ENCODE peak calls at places on chromosome 17, in five cellular contexts. One of them, this sample, is unnamed.

GRCh38 chr17:10403589-10403988 is 18.2 kb downstream of the MYH8 start:
- DNase-seq in colonic mucosa: peak
- DNase-seq in tibial nerve: no peak
- DNase-seq in endothelial cell: no peak
- DNase-seq in cardiac fibroblast: no peak
- DNase-seq in this sample: no peak

GRCh38 chr17:36722903-36723263 is 121.5 kb downstream of the MRM1 start:
- DNase-seq in colonic mucosa: no peak
- DNase-seq in tibial nerve: no peak
- DNase-seq in endothelial cell: no peak
- DNase-seq in cardiac fibroblast: no peak
- DNase-seq in this sample: no peak

GRCh38 chr17:55601874-55602364 is 90.7 kb upstream of the SMIM36 start:
- DNase-seq in colonic mucosa: no peak
- DNase-seq in tibial nerve: no peak
- DNase-seq in endothelial cell: peak
- DNase-seq in cardiac fibroblast: peak
- DNase-seq in this sample: no peak

GRCh38 chr17:83121921-83122820 is 42.8 kb downstream of the METRNL start:
- DNase-seq in colonic mucosa: no peak
- DNase-seq in tibial nerve: no peak
- DNase-seq in endothelial cell: no peak
- DNase-seq in cardiac fibroblast: no peak
- DNase-seq in this sample: no peak

GRCh38 chr17:41620583-41621434 is 3.6 kb downstream of the KRT17 start:
- DNase-seq in colonic mucosa: no peak
- DNase-seq in tibial nerve: no peak
- DNase-seq in endothelial cell: no peak
- DNase-seq in cardiac fibroblast: peak
- DNase-seq in this sample: no peak

GRCh38 chr17:69084911-69085310 is 24.2 kb upstream of the ABCA9 start:
- DNase-seq in colonic mucosa: no peak
- DNase-seq in tibial nerve: no peak
- DNase-seq in endothelial cell: peak
- DNase-seq in cardiac fibroblast: no peak
- DNase-seq in this sample: no peak

GRCh38 chr17:6496116-6496481 is 51.8 kb downstream of the PIMREG start:
- DNase-seq in colonic mucosa: no peak
- DNase-seq in tibial nerve: no peak
- DNase-seq in endothelial cell: peak
- DNase-seq in cardiac fibroblast: peak
- DNase-seq in this sample: no peak

GRCh38 chr17:51119415-51120356 is 982 bp downstream of the SPAG9 start:
- DNase-seq in colonic mucosa: peak
- DNase-seq in tibial nerve: peak
- DNase-seq in endothelial cell: peak
- DNase-seq in cardiac fibroblast: peak
- DNase-seq in this sample: peak

GRCh38 chr17:75827291-75828050 is 16.7 kb downstream of the UNC13D start:
- DNase-seq in colonic mucosa: peak
- DNase-seq in tibial nerve: peak
- DNase-seq in endothelial cell: peak
- DNase-seq in cardiac fibroblast: peak
- DNase-seq in this sample: no peak

GRCh38 chr17:50564916-50565315 is 4.4 kb downstream of the CACNA1G start:
- DNase-seq in colonic mucosa: peak
- DNase-seq in tibial nerve: peak
- DNase-seq in endothelial cell: no peak
- DNase-seq in cardiac fibroblast: peak
- DNase-seq in this sample: no peak

GRCh38 chr17:40458851-40459482 is 15.7 kb downstream of the IGFBP4 start:
- DNase-seq in colonic mucosa: no peak
- DNase-seq in tibial nerve: no peak
- DNase-seq in endothelial cell: no peak
- DNase-seq in cardiac fibroblast: no peak
- DNase-seq in this sample: no peak

GRCh38 chr17:52710363-52710901 is 551.9 kb upstream of the CA10 start:
- DNase-seq in colonic mucosa: no peak
- DNase-seq in tibial nerve: no peak
- DNase-seq in endothelial cell: no peak
- DNase-seq in cardiac fibroblast: no peak
- DNase-seq in this sample: no peak

GRCh38 chr17:8965394-8966168 is at the start of gene PIK3R5:
- DNase-seq in colonic mucosa: peak
- DNase-seq in tibial nerve: no peak
- DNase-seq in endothelial cell: peak
- DNase-seq in cardiac fibroblast: no peak
- DNase-seq in this sample: peak

GRCh38 chr17:31724026-31724425 is 135.0 kb downstream of the COPRS start:
- DNase-seq in colonic mucosa: no peak
- DNase-seq in tibial nerve: no peak
- DNase-seq in endothelial cell: no peak
- DNase-seq in cardiac fibroblast: peak
- DNase-seq in this sample: peak

GRCh38 chr17:32627233-32628008 is 140.6 kb downstream of the CDK5R1 start:
- DNase-seq in colonic mucosa: no peak
- DNase-seq in tibial nerve: no peak
- DNase-seq in endothelial cell: no peak
- DNase-seq in cardiac fibroblast: peak
- DNase-seq in this sample: no peak

GRCh38 chr17:57136355-57136754 is 51.3 kb downstream of the AKAP1 start:
- DNase-seq in colonic mucosa: no peak
- DNase-seq in tibial nerve: no peak
- DNase-seq in endothelial cell: no peak
- DNase-seq in cardiac fibroblast: no peak
- DNase-seq in this sample: no peak

GRCh38 chr17:60534613-60535157 is 8.6 kb upstream of the APPBP2 start:
- DNase-seq in colonic mucosa: no peak
- DNase-seq in tibial nerve: no peak
- DNase-seq in endothelial cell: no peak
- DNase-seq in cardiac fibroblast: no peak
- DNase-seq in this sample: no peak

GRCh38 chr17:58665946-58666857 is 25.6 kb downstream of the TEX14 start:
- DNase-seq in colonic mucosa: no peak
- DNase-seq in tibial nerve: no peak
- DNase-seq in endothelial cell: no peak
- DNase-seq in cardiac fibroblast: no peak
- DNase-seq in this sample: no peak

GRCh38 chr17:77888242-77889134 is 70.0 kb upstream of the TNRC6C start:
- DNase-seq in colonic mucosa: no peak
- DNase-seq in tibial nerve: no peak
- DNase-seq in endothelial cell: no peak
- DNase-seq in cardiac fibroblast: no peak
- DNase-seq in this sample: no peak

GRCh38 chr17:61284174-61284573 is 115.5 kb upstream of the TBX2 start:
- DNase-seq in colonic mucosa: no peak
- DNase-seq in tibial nerve: no peak
- DNase-seq in endothelial cell: no peak
- DNase-seq in cardiac fibroblast: peak
- DNase-seq in this sample: no peak

GRCh38 chr17:56808503-56808902 is 25.2 kb downstream of the C17orf67 start:
- DNase-seq in colonic mucosa: no peak
- DNase-seq in tibial nerve: no peak
- DNase-seq in endothelial cell: no peak
- DNase-seq in cardiac fibroblast: no peak
- DNase-seq in this sample: no peak

GRCh38 chr17:22310717-22311686 is 618.7 kb downstream of the KCNJ18 start:
- DNase-seq in colonic mucosa: no peak
- DNase-seq in tibial nerve: no peak
- DNase-seq in endothelial cell: no peak
- DNase-seq in cardiac fibroblast: no peak
- DNase-seq in this sample: peak

GRCh38 chr17:57135748-57136342 is 50.8 kb downstream of the AKAP1 start:
- DNase-seq in colonic mucosa: no peak
- DNase-seq in tibial nerve: no peak
- DNase-seq in endothelial cell: peak
- DNase-seq in cardiac fibroblast: no peak
- DNase-seq in this sample: no peak

GRCh38 chr17:49910094-49910857 is 58.7 kb upstream of the DLX4 start:
- DNase-seq in colonic mucosa: no peak
- DNase-seq in tibial nerve: no peak
- DNase-seq in endothelial cell: peak
- DNase-seq in cardiac fibroblast: no peak
- DNase-seq in this sample: no peak

GRCh38 chr17:70116919-70117318 is 41.9 kb downstream of the KCNJ16 start:
- DNase-seq in colonic mucosa: no peak
- DNase-seq in tibial nerve: no peak
- DNase-seq in endothelial cell: no peak
- DNase-seq in cardiac fibroblast: no peak
- DNase-seq in this sample: no peak

GRCh38 chr17:5971969-5972368 is 98.2 kb upstream of the WSCD1 start:
- DNase-seq in colonic mucosa: no peak
- DNase-seq in tibial nerve: no peak
- DNase-seq in endothelial cell: no peak
- DNase-seq in cardiac fibroblast: no peak
- DNase-seq in this sample: no peak

GRCh38 chr17:74814453-74814852 is 38.3 kb upstream of the NAT9 start:
- DNase-seq in colonic mucosa: no peak
- DNase-seq in tibial nerve: no peak
- DNase-seq in endothelial cell: no peak
- DNase-seq in cardiac fibroblast: no peak
- DNase-seq in this sample: no peak
- TF ChIP-seq CTCF in colonic mucosa: no peak
- TF ChIP-seq CTCF in tibial nerve: no peak
- TF ChIP-seq CTCF in endothelial cell: no peak
- TF ChIP-seq CTCF in cardiac fibroblast: no peak
- TF ChIP-seq CTCF in this sample: peak

DNA sequence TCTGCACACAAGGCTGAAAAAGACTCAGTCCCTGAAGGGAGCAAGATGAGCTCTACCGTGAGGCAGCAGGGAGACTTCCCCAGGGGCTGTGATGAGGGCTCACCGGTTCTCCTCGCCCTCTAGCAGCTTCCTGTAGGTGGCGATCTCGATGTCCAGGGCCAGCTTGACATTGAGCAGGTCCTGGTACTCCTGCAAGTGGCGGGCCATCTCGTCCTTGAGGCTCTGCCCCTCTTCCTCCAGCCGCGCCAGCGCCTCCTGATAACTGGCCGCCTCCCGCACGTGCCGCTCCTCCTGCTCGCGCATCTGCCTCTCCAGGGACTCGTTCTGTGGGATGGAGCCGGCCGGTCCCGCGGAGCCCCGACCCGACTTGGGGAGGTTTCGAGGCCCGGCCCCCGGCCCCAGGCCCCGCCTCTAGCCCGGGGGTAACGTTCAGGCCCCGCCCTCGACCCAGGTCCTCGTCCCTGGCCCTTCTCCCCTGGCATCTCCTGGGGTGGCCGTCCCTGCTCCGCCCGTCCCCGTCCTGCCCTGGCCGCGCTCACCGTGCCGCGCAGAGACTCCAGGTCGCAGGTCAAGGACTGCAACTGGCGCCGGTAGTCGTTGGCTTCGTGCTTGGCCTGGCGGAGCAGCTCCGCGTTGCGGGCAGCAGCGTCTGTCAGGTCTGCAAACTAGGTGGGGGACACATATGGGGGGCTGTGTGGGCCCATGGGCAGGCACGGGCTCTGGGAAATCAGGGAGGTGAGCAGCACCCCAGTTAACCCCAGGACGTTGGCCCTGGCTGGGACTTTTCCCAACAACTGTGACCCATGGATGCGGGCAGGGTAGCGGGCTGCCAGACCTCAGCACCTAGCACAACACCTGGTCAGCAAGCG is 3.9 kb downstream of the GFAP start:
- DNase-seq in colonic mucosa: peak
- DNase-seq in tibial nerve: peak
- DNase-seq in endothelial cell: peak
- DNase-seq in cardiac fibroblast: peak
- DNase-seq in this sample: no peak
- TF ChIP-seq CTCF in colonic mucosa: peak
- TF ChIP-seq CTCF in tibial nerve: peak
- TF ChIP-seq CTCF in endothelial cell: no peak
- TF ChIP-seq CTCF in cardiac fibroblast: peak
- TF ChIP-seq CTCF in this sample: peak

GRCh38 chr17:48610282-48611211 is at the start of gene HOXB7:
- DNase-seq in colonic mucosa: peak
- DNase-seq in tibial nerve: peak
- DNase-seq in endothelial cell: peak
- DNase-seq in cardiac fibroblast: no peak
- DNase-seq in this sample: no peak
- TF ChIP-seq CTCF in colonic mucosa: no peak
- TF ChIP-seq CTCF in tibial nerve: no peak
- TF ChIP-seq CTCF in endothelial cell: no peak
- TF ChIP-seq CTCF in cardiac fibroblast: no peak
- TF ChIP-seq CTCF in this sample: no peak

GRCh38 chr17:81230043-81230820 is 7.5 kb upstream of the CEP131 start:
- DNase-seq in colonic mucosa: no peak
- DNase-seq in tibial nerve: no peak
- DNase-seq in endothelial cell: no peak
- DNase-seq in cardiac fibroblast: no peak
- DNase-seq in this sample: no peak
- TF ChIP-seq CTCF in colonic mucosa: no peak
- TF ChIP-seq CTCF in tibial nerve: no peak
- TF ChIP-seq CTCF in endothelial cell: peak
- TF ChIP-seq CTCF in cardiac fibroblast: peak
- TF ChIP-seq CTCF in this sample: peak

GRCh38 chr17:45812102-45812501 is 28.0 kb downstream of the CRHR1 start:
- DNase-seq in colonic mucosa: no peak
- DNase-seq in tibial nerve: no peak
- DNase-seq in endothelial cell: no peak
- DNase-seq in cardiac fibroblast: peak
- DNase-seq in this sample: no peak

GRCh38 chr17:45809484-45809883 is 25.4 kb downstream of the CRHR1 start:
- DNase-seq in colonic mucosa: no peak
- DNase-seq in tibial nerve: no peak
- DNase-seq in endothelial cell: no peak
- DNase-seq in cardiac fibroblast: no peak
- DNase-seq in this sample: no peak

GRCh38 chr17:45815752-45816151 is 28.9 kb upstream of the SPPL2C start:
- DNase-seq in colonic mucosa: no peak
- DNase-seq in tibial nerve: no peak
- DNase-seq in endothelial cell: no peak
- DNase-seq in cardiac fibroblast: no peak
- DNase-seq in this sample: no peak

GRCh38 chr17:45814622-45815606 is 29.8 kb upstream of the SPPL2C start:
- DNase-seq in colonic mucosa: no peak
- DNase-seq in tibial nerve: no peak
- DNase-seq in endothelial cell: no peak
- DNase-seq in cardiac fibroblast: no peak
- DNase-seq in this sample: no peak

GRCh38 chr17:45813051-45813731 is 29.1 kb downstream of the CRHR1 start:
- DNase-seq in colonic mucosa: no peak
- DNase-seq in tibial nerve: no peak
- DNase-seq in endothelial cell: peak
- DNase-seq in cardiac fibroblast: peak
- DNase-seq in this sample: no peak
- TF ChIP-seq CTCF in colonic mucosa: no peak
- TF ChIP-seq CTCF in tibial nerve: no peak
- TF ChIP-seq CTCF in endothelial cell: peak
- TF ChIP-seq CTCF in cardiac fibroblast: peak
- TF ChIP-seq CTCF in this sample: peak

This sample was measured in osteocyte.